ENCODE peak calls at places on chromosomes 16 and 17, in seven cellular contexts. One of them, this sample, is unnamed.

GRCh38 chr17:29617125-29617480 is 5.6 kb downstream of the CORO6 start:
- DNase-seq in cardiac fibroblast: peak; percentile 68
- DNase-seq in prostate gland: peak; percentile 63
- DNase-seq in activated CD4-positive, alpha-beta memory T cell treated with anti-CD3 and anti-CD28 coated beads for 36 hours: peak; percentile 97
- DNase-seq in GM12891: peak; percentile 86
- DNase-seq in stimulated activated CD4-positive, alpha-beta T cell treated with anti-CD3 and anti-CD28 coated beads, Interleukin-1b, Interleukin-23, amount 100 ng/mL, for 1 hour: peak; percentile 67
- DNase-seq in HAP-1: peak; percentile 43
- DNase-seq in this sample: no peak

GRCh38 chr16:1976216-1976520 is 4.3 kb downstream of the TBL3 start:
- DNase-seq in stimulated activated CD4-positive, alpha-beta T cell treated with anti-CD3 and anti-CD28 coated beads, Interleukin-1b, Interleukin-23, amount 100 ng/mL, for 1 hour: no peak
- DNase-seq in prostate gland: no peak
- DNase-seq in GM12891: no peak
- DNase-seq in cardiac fibroblast: no peak
- DNase-seq in activated CD4-positive, alpha-beta memory T cell treated with anti-CD3 and anti-CD28 coated beads for 36 hours: no peak
- DNase-seq in HAP-1: no peak
- DNase-seq in this sample: no peak

GRCh38 chr17:67993998-67994361 is 2.3 kb downstream of the C17orf58 start:
- DNase-seq in stimulated activated CD4-positive, alpha-beta T cell treated with anti-CD3 and anti-CD28 coated beads, Interleukin-1b, Interleukin-23, amount 100 ng/mL, for 1 hour: no peak
- DNase-seq in activated CD4-positive, alpha-beta memory T cell treated with anti-CD3 and anti-CD28 coated beads for 36 hours: no peak
- DNase-seq in cardiac fibroblast: peak; percentile 12
- DNase-seq in prostate gland: no peak
- DNase-seq in HAP-1: no peak
- DNase-seq in GM12891: no peak
- DNase-seq in this sample: no peak

GRCh38 chr17:43393944-43394482 is 4.8 kb upstream of the ARL4D start:
- DNase-seq in prostate gland: peak; percentile 93
- DNase-seq in GM12891: peak; percentile 66
- DNase-seq in activated CD4-positive, alpha-beta memory T cell treated with anti-CD3 and anti-CD28 coated beads for 36 hours: peak; percentile 93
- DNase-seq in stimulated activated CD4-positive, alpha-beta T cell treated with anti-CD3 and anti-CD28 coated beads, Interleukin-1b, Interleukin-23, amount 100 ng/mL, for 1 hour: peak; percentile 72
- DNase-seq in cardiac fibroblast: peak; percentile 91
- DNase-seq in HAP-1: peak; percentile 77
- DNase-seq in this sample: peak; percentile 67

GRCh38 chr17:31256936-31257335 is 40.1 kb downstream of the OMG start:
- DNase-seq in prostate gland: no peak
- DNase-seq in HAP-1: no peak
- DNase-seq in activated CD4-positive, alpha-beta memory T cell treated with anti-CD3 and anti-CD28 coated beads for 36 hours: no peak
- DNase-seq in stimulated activated CD4-positive, alpha-beta T cell treated with anti-CD3 and anti-CD28 coated beads, Interleukin-1b, Interleukin-23, amount 100 ng/mL, for 1 hour: no peak
- DNase-seq in cardiac fibroblast: no peak
- DNase-seq in GM12891: no peak
- DNase-seq in this sample: no peak

GRCh38 chr17:77386502-77387192 is 245.9 kb downstream of the SEC14L1 start:
- DNase-seq in cardiac fibroblast: no peak
- DNase-seq in HAP-1: no peak
- DNase-seq in prostate gland: no peak
- DNase-seq in stimulated activated CD4-positive, alpha-beta T cell treated with anti-CD3 and anti-CD28 coated beads, Interleukin-1b, Interleukin-23, amount 100 ng/mL, for 1 hour: no peak
- DNase-seq in GM12891: no peak
- DNase-seq in activated CD4-positive, alpha-beta memory T cell treated with anti-CD3 and anti-CD28 coated beads for 36 hours: no peak
- DNase-seq in this sample: no peak

GRCh38 chr17:6546069-6546718 is 10.2 kb downstream of the PITPNM3 start:
- DNase-seq in prostate gland: no peak
- DNase-seq in GM12891: no peak
- DNase-seq in cardiac fibroblast: peak; percentile 49
- DNase-seq in HAP-1: no peak
- DNase-seq in activated CD4-positive, alpha-beta memory T cell treated with anti-CD3 and anti-CD28 coated beads for 36 hours: no peak
- DNase-seq in stimulated activated CD4-positive, alpha-beta T cell treated with anti-CD3 and anti-CD28 coated beads, Interleukin-1b, Interleukin-23, amount 100 ng/mL, for 1 hour: no peak
- DNase-seq in this sample: no peak

GRCh38 chr16:22299036-22299435 is 1.8 kb downstream of the POLR3E start:
- DNase-seq in GM12891: no peak
- DNase-seq in stimulated activated CD4-positive, alpha-beta T cell treated with anti-CD3 and anti-CD28 coated beads, Interleukin-1b, Interleukin-23, amount 100 ng/mL, for 1 hour: no peak
- DNase-seq in HAP-1: no peak
- DNase-seq in cardiac fibroblast: no peak
- DNase-seq in prostate gland: no peak
- DNase-seq in activated CD4-positive, alpha-beta memory T cell treated with anti-CD3 and anti-CD28 coated beads for 36 hours: no peak
- DNase-seq in this sample: no peak

GRCh38 chr17:68431661-68432071 is 25.6 kb downstream of the WIPI1 start:
- DNase-seq in activated CD4-positive, alpha-beta memory T cell treated with anti-CD3 and anti-CD28 coated beads for 36 hours: peak; percentile 61
- DNase-seq in prostate gland: no peak
- DNase-seq in stimulated activated CD4-positive, alpha-beta T cell treated with anti-CD3 and anti-CD28 coated beads, Interleukin-1b, Interleukin-23, amount 100 ng/mL, for 1 hour: no peak
- DNase-seq in cardiac fibroblast: peak; percentile 56
- DNase-seq in GM12891: no peak
- DNase-seq in HAP-1: no peak
- DNase-seq in this sample: no peak

GRCh38 chr16:68704232-68704867 is 32.7 kb upstream of the CDH1 start:
- DNase-seq in cardiac fibroblast: peak; percentile 73
- DNase-seq in GM12891: peak; percentile 63
- DNase-seq in prostate gland: peak; percentile 91
- DNase-seq in HAP-1: peak; percentile 59
- DNase-seq in activated CD4-positive, alpha-beta memory T cell treated with anti-CD3 and anti-CD28 coated beads for 36 hours: peak; percentile 82
- DNase-seq in stimulated activated CD4-positive, alpha-beta T cell treated with anti-CD3 and anti-CD28 coated beads, Interleukin-1b, Interleukin-23, amount 100 ng/mL, for 1 hour: no peak
- DNase-seq in this sample: peak; percentile 82

GRCh38 chr17:73901661-73902415 is 257.6 kb upstream of the SDK2 start:
- DNase-seq in cardiac fibroblast: no peak
- DNase-seq in prostate gland: peak; percentile 48
- DNase-seq in stimulated activated CD4-positive, alpha-beta T cell treated with anti-CD3 and anti-CD28 coated beads, Interleukin-1b, Interleukin-23, amount 100 ng/mL, for 1 hour: no peak
- DNase-seq in GM12891: no peak
- DNase-seq in HAP-1: peak; percentile 4
- DNase-seq in activated CD4-positive, alpha-beta memory T cell treated with anti-CD3 and anti-CD28 coated beads for 36 hours: peak; percentile 34
- DNase-seq in this sample: no peak

GRCh38 chr17:38632334-38632733 is 26.6 kb upstream of the SRCIN1 start:
- DNase-seq in prostate gland: no peak
- DNase-seq in cardiac fibroblast: no peak
- DNase-seq in stimulated activated CD4-positive, alpha-beta T cell treated with anti-CD3 and anti-CD28 coated beads, Interleukin-1b, Interleukin-23, amount 100 ng/mL, for 1 hour: no peak
- DNase-seq in HAP-1: no peak
- DNase-seq in GM12891: no peak
- DNase-seq in activated CD4-positive, alpha-beta memory T cell treated with anti-CD3 and anti-CD28 coated beads for 36 hours: no peak
- DNase-seq in this sample: no peak

GRCh38 chr16:78789556-78789955 is 690.1 kb downstream of the WWOX start:
- DNase-seq in GM12891: no peak
- DNase-seq in cardiac fibroblast: no peak
- DNase-seq in prostate gland: no peak
- DNase-seq in activated CD4-positive, alpha-beta memory T cell treated with anti-CD3 and anti-CD28 coated beads for 36 hours: no peak
- DNase-seq in stimulated activated CD4-positive, alpha-beta T cell treated with anti-CD3 and anti-CD28 coated beads, Interleukin-1b, Interleukin-23, amount 100 ng/mL, for 1 hour: no peak
- DNase-seq in HAP-1: no peak
- DNase-seq in this sample: no peak

GRCh38 chr17:10119203-10120112 is 78.9 kb downstream of the GAS7 start:
- DNase-seq in prostate gland: peak; percentile 95
- DNase-seq in stimulated activated CD4-positive, alpha-beta T cell treated with anti-CD3 and anti-CD28 coated beads, Interleukin-1b, Interleukin-23, amount 100 ng/mL, for 1 hour: no peak
- DNase-seq in HAP-1: no peak
- DNase-seq in activated CD4-positive, alpha-beta memory T cell treated with anti-CD3 and anti-CD28 coated beads for 36 hours: no peak
- DNase-seq in GM12891: no peak
- DNase-seq in cardiac fibroblast: no peak
- DNase-seq in this sample: no peak

GRCh38 chr17:44417553-44417952 is 28.1 kb upstream of the ITGA2B start:
- DNase-seq in activated CD4-positive, alpha-beta memory T cell treated with anti-CD3 and anti-CD28 coated beads for 36 hours: peak; percentile 52
- DNase-seq in prostate gland: no peak
- DNase-seq in GM12891: peak; percentile 19
- DNase-seq in stimulated activated CD4-positive, alpha-beta T cell treated with anti-CD3 and anti-CD28 coated beads, Interleukin-1b, Interleukin-23, amount 100 ng/mL, for 1 hour: no peak
- DNase-seq in HAP-1: no peak
- DNase-seq in cardiac fibroblast: peak; percentile 70
- DNase-seq in this sample: no peak

GRCh38 chr16:4883501-4883900 is 36.2 kb downstream of the UBN1 start:
- DNase-seq in cardiac fibroblast: no peak
- DNase-seq in stimulated activated CD4-positive, alpha-beta T cell treated with anti-CD3 and anti-CD28 coated beads, Interleukin-1b, Interleukin-23, amount 100 ng/mL, for 1 hour: no peak
- DNase-seq in HAP-1: no peak
- DNase-seq in prostate gland: no peak
- DNase-seq in activated CD4-positive, alpha-beta memory T cell treated with anti-CD3 and anti-CD28 coated beads for 36 hours: no peak
- DNase-seq in GM12891: no peak
- DNase-seq in this sample: no peak

GRCh38 chr16:52630711-52631110 is 83.8 kb upstream of the TOX3 start:
- DNase-seq in prostate gland: no peak
- DNase-seq in GM12891: no peak
- DNase-seq in HAP-1: no peak
- DNase-seq in stimulated activated CD4-positive, alpha-beta T cell treated with anti-CD3 and anti-CD28 coated beads, Interleukin-1b, Interleukin-23, amount 100 ng/mL, for 1 hour: no peak
- DNase-seq in activated CD4-positive, alpha-beta memory T cell treated with anti-CD3 and anti-CD28 coated beads for 36 hours: no peak
- DNase-seq in cardiac fibroblast: no peak
- DNase-seq in this sample: no peak